ENCODE peak calls at places on chromosomes 11 and 22, in five cellular contexts. X, E, O, J and S are unnamed samples.

GRCh38 chr11:56916609-56917008 is 72.1 kb upstream of the OR5AK2 start:
- DNase-seq in X (no peak), E (no peak), O (no peak), J (no peak), S (no peak)

GRCh38 chr11:13963949-13964770 is 1.6 kb downstream of the SPON1 start:
- DNase-seq in X (peak; percentile 18), E (no peak), O (no peak), J (no peak), S (no peak)

GRCh38 chr11:117221775-117222517 is 9.9 kb downstream of the PCSK7 start:
- DNase-seq in X (no peak), E (no peak), O (peak; percentile 62), J (peak; percentile 72), S (no peak)

GRCh38 chr22:48391171-48391711 is 1436.4 kb downstream of the BRD1 start:
- DNase-seq in X (no peak), E (no peak), O (no peak), J (no peak), S (no peak)

GRCh38 chr22:27438271-27438980 is 363.1 kb downstream of the MN1 start:
- DNase-seq in X (peak; percentile 19), E (no peak), O (peak; percentile 53), J (peak; percentile 9), S (peak; percentile 92)

GRCh38 chr22:44600386-44600785 is 101.6 kb upstream of the PRR5 start:
- DNase-seq in X (no peak), E (no peak), O (no peak), J (no peak), S (no peak)

GRCh38 chr11:44950036-44950624 is 553 bp downstream of the TP53I11 start:
- DNase-seq in X (peak; percentile 39), E (no peak), O (peak; percentile 21), J (no peak), S (no peak)

GRCh38 chr22:46183733-46184132 is 33.4 kb downstream of the PPARA start:
- DNase-seq in X (no peak), E (no peak), O (peak; percentile 36), J (no peak), S (no peak)

GRCh38 chr11:60879104-60879503 is 11.8 kb downstream of the ZP1 start:
- DNase-seq in X (no peak), E (no peak), O (no peak), J (no peak), S (no peak)

GRCh38 chr22:23716811-23717801 is 26.3 kb downstream of the RGL4 start:
- DNase-seq in X (peak; percentile 88), E (no peak), O (peak; percentile 88), J (peak; percentile 85), S (peak; percentile 91)

GRCh38 chr11:76391811-76392475 is 10.8 kb downstream of the GVQW3 start:
- DNase-seq in X (no peak), E (no peak), O (no peak), J (no peak), S (no peak)

GRCh38 chr22:48748860-48749554 is 1078.7 kb downstream of the BRD1 start:
- DNase-seq in X (no peak), E (no peak), O (no peak), J (no peak), S (no peak)

GRCh38 chr22:27800250-27801131 is 1.1 kb downstream of the MN1 start:
- DNase-seq in X (no peak), E (no peak), O (peak; percentile 42), J (no peak), S (no peak)

GRCh38 chr22:23151827-23152226 is 6.5 kb downstream of the RAB36 start:
- DNase-seq in X (no peak), E (no peak), O (no peak), J (no peak), S (no peak)

GRCh38 chr22:49856343-49856742 is 2.7 kb downstream of the ZBED4 start:
- DNase-seq in X (no peak), E (no peak), O (no peak), J (no peak), S (no peak)

GRCh38 chr11:1942541-1943260 is 4.4 kb upstream of the MRPL23 start:
- DNase-seq in X (peak; percentile 4), E (no peak), O (no peak), J (no peak), S (no peak)

GRCh38 chr11:3735827-3736226 is 61.5 kb downstream of the NUP98 start:
- DNase-seq in X (no peak), E (no peak), O (peak; percentile 26), J (peak; percentile 28), S (no peak)

GRCh38 chr11:88174627-88175003 is 628 bp downstream of the RAB38 start:
- DNase-seq in X (peak; percentile 91), E (no peak), O (peak; percentile 67), J (peak; percentile 86), S (peak; percentile 32)

GRCh38 chr22:37018815-37019308 is 385 bp downstream of the TST start:
- DNase-seq in X (peak; percentile 73), E (no peak), O (peak; percentile 30), J (peak; percentile 55), S (peak; percentile 74)

GRCh38 chr22:46086577-46087335 is 63.6 kb upstream of the PPARA start:
- DNase-seq in X (peak; percentile 48), E (no peak), O (no peak), J (peak; percentile 29), S (no peak)

GRCh38 chr11:70854891-70855556 is 397.4 kb downstream of the SHANK2 start:
- DNase-seq in X (no peak), E (no peak), O (no peak), J (no peak), S (peak; percentile 44)

GRCh38 chr22:25709758-25710157 is 32.2 kb upstream of the MYO18B start:
- DNase-seq in X (no peak), E (no peak), O (no peak), J (no peak), S (no peak)

GRCh38 chr22:46984751-46985506 is 222.5 kb downstream of the TBC1D22A start:
- DNase-seq in X (no peak), E (no peak), O (peak; percentile 67), J (peak; percentile 69), S (no peak)

GRCh38 chr11:66902486-66903177 is 45.8 kb downstream of the LRFN4 start:
- DNase-seq in X (no peak), E (no peak), O (no peak), J (no peak), S (no peak)

GRCh38 chr11:110356769-110357671 is 60.6 kb upstream of the RDX start:
- DNase-seq in X (peak; percentile 84), E (no peak), O (no peak), J (peak; percentile 29), S (no peak)

GRCh38 chr22:30265851-30266444 is 703 bp downstream of the OSM start:
- DNase-seq in X (no peak), E (peak; percentile 51), O (no peak), J (no peak), S (no peak)

GRCh38 chr11:107648247-107648646 is 57.3 kb downstream of the ELMOD1 start:
- DNase-seq in X (no peak), E (no peak), O (no peak), J (no peak), S (no peak)

GRCh38 chr22:41245917-41246499 is 5.3 kb upstream of the CHADL start:
- DNase-seq in X (no peak), E (no peak), O (no peak), J (no peak), S (peak; percentile 26)

GRCh38 chr22:29767289-29768051 is at the start of gene UQCR10:
- DNase-seq in X (peak; percentile 93), E (peak; percentile 62), O (peak; percentile 94), J (peak; percentile 88), S (peak; percentile 92)

GRCh38 chr22:44493206-44493605 is 4.8 kb downstream of the RTL6 start:
- DNase-seq in X (no peak), E (no peak), O (no peak), J (no peak), S (no peak)

GRCh38 chr11:134469627-134470026 is 57.6 kb upstream of the B3GAT1 start:
- DNase-seq in X (no peak), E (no peak), O (peak; percentile 2), J (no peak), S (no peak)

GRCh38 chr11:120811199-120811598 is 212.7 kb upstream of the TBCEL start:
- DNase-seq in X (no peak), E (no peak), O (no peak), J (no peak), S (no peak)

GRCh38 chr22:23183107-23183698 is 2.9 kb downstream of the BCR start:
- DNase-seq in X (peak; percentile 65), E (no peak), O (peak; percentile 76), J (peak; percentile 66), S (peak; percentile 88)

GRCh38 chr11:45798793-45799441 is 6.0 kb upstream of the SLC35C1 start:
- DNase-seq in X (no peak), E (no peak), O (peak; percentile 63), J (peak; percentile 60), S (no peak)

GRCh38 chr22:17366830-17367229 is 2.4 kb upstream of the CECR2 start:
- DNase-seq in X (no peak), E (no peak), O (peak; percentile 46), J (no peak), S (peak; percentile 35)
- H3K4me3 ChIP-seq in X (no peak overlapping the region), E (no peak overlapping the region), O (no peak overlapping the region), J (no peak overlapping the region), S (no peak overlapping the region)

GRCh38 chr11:112587664-112588063 is 327.0 kb upstream of the PLET1 start:
- DNase-seq in X (no peak), E (no peak), O (no peak), J (no peak), S (no peak)

GRCh38 chr11:112583246-112583893 is 322.7 kb upstream of the PLET1 start:
- DNase-seq in X (no peak), E (no peak), O (no peak), J (no peak), S (no peak)

GRCh38 chr11:112581747-112582146 is 321.1 kb upstream of the PLET1 start:
- DNase-seq in X (no peak), E (no peak), O (no peak), J (no peak), S (no peak)

GRCh38 chr11:112582366-112582765 is 321.7 kb upstream of the PLET1 start:
- DNase-seq in X (no peak), E (no peak), O (no peak), J (no peak), S (no peak)

GRCh38 chr11:112584674-112585073 is 324.0 kb upstream of the PLET1 start:
- DNase-seq in X (no peak), E (no peak), O (peak; percentile 28), J (no peak), S (peak; percentile 54)
- TF ChIP-seq CTCF in X (no peak), E (no peak), O (peak; percentile 52), J (no peak), S (peak; percentile 50)

GRCh38 chr22:31743871-31744270 is 6.1 kb downstream of the PRR14L start:
- DNase-seq in X (no peak), E (no peak), O (no peak), J (no peak), S (no peak)

GRCh38 chr22:31748490-31748889 is 1.4 kb downstream of the PRR14L start:
- DNase-seq in X (no peak), E (no peak), O (peak; percentile 15), J (no peak), S (no peak)

GRCh38 chr22:31750365-31751284 is 693 bp upstream of the PRR14L start:
- DNase-seq in X (no peak), E (no peak), O (no peak), J (no peak), S (no peak)

GRCh38 chr22:31749636-31750364 is at the start of gene PRR14L:
- DNase-seq in X (peak; percentile 99), E (peak; percentile 87), O (peak; percentile 94), J (peak; percentile 90), S (peak; percentile 98)

GRCh38 chr22:31747441-31747840 is 2.5 kb downstream of the PRR14L start:
- DNase-seq in X (no peak), E (no peak), O (no peak), J (no peak), S (no peak)
- H3K4me3 ChIP-seq in X (no peak overlapping the region), E (no peak overlapping the region), O (no peak overlapping the region), J (no peak overlapping the region), S (no peak overlapping the region)

GRCh38 chr22:43101306-43101705 is 9.2 kb upstream of the BIK start:
- DNase-seq in X (peak; percentile 92), E (no peak), O (no peak), J (no peak), S (no peak)
- TF ChIP-seq CTCF in X (no peak), E (no peak), O (no peak), J (no peak), S (no peak)